ENCODE peak calls at places on chromosome 6, in four cellular contexts. One of them, this sample, is unnamed.

GRCh38 chr6:5172057-5172683 is 87.0 kb downstream of the PPP1R3G start:
- DNase-seq in GM06990: no peak
- DNase-seq in gastrocnemius medialis: no peak
- DNase-seq in upper lobe of right lung: no peak
- DNase-seq in this sample: no peak

GRCh38 chr6:13026100-13026499 is 302.2 kb downstream of the TBC1D7 start:
- DNase-seq in upper lobe of right lung: no peak
- DNase-seq in GM06990: no peak
- DNase-seq in gastrocnemius medialis: no peak
- DNase-seq in this sample: no peak

GRCh38 chr6:82144007-82144851 is 103.3 kb downstream of the IBTK start:
- DNase-seq in gastrocnemius medialis: peak; percentile 12
- DNase-seq in upper lobe of right lung: no peak
- DNase-seq in GM06990: no peak
- DNase-seq in this sample: peak; percentile 96

GRCh38 chr6:36998723-36999466 is 6.6 kb upstream of the FGD2 start:
- DNase-seq in GM06990: no peak
- DNase-seq in gastrocnemius medialis: no peak
- DNase-seq in upper lobe of right lung: no peak
- DNase-seq in this sample: no peak

GRCh38 chr6:119463081-119463626 is 113.6 kb upstream of the MAN1A1 start:
- DNase-seq in gastrocnemius medialis: no peak
- DNase-seq in GM06990: peak; percentile 71
- DNase-seq in upper lobe of right lung: no peak
- DNase-seq in this sample: no peak

GRCh38 chr6:150211700-150212615 is 69.1 kb downstream of the PPP1R14C start:
- DNase-seq in upper lobe of right lung: no peak
- DNase-seq in GM06990: no peak
- DNase-seq in gastrocnemius medialis: no peak
- DNase-seq in this sample: no peak

GRCh38 chr6:165184192-165184979 is 125.0 kb downstream of the C6orf118 start:
- DNase-seq in gastrocnemius medialis: no peak
- DNase-seq in upper lobe of right lung: no peak
- DNase-seq in GM06990: no peak
- DNase-seq in this sample: peak; percentile 17

GRCh38 chr6:31901415-31901952 is 402 bp downstream of the ZBTB12 start:
- DNase-seq in upper lobe of right lung: peak; percentile 83
- DNase-seq in GM06990: peak; percentile 72
- DNase-seq in gastrocnemius medialis: peak; percentile 32
- DNase-seq in this sample: no peak

GRCh38 chr6:165726915-165727314 is 63.9 kb upstream of the PDE10A start:
- DNase-seq in gastrocnemius medialis: no peak
- DNase-seq in upper lobe of right lung: no peak
- DNase-seq in GM06990: no peak
- DNase-seq in this sample: no peak

GRCh38 chr6:3165631-3166534 is 8.5 kb upstream of the TUBB2A start:
- DNase-seq in upper lobe of right lung: no peak
- DNase-seq in GM06990: no peak
- DNase-seq in gastrocnemius medialis: no peak
- DNase-seq in this sample: no peak

GRCh38 chr6:17204548-17204947 is 76.6 kb upstream of the RBM24 start:
- DNase-seq in gastrocnemius medialis: no peak
- DNase-seq in GM06990: no peak
- DNase-seq in upper lobe of right lung: no peak
- DNase-seq in this sample: no peak

GRCh38 chr6:13472976-13473645 is 14.3 kb downstream of the GFOD1 start:
- DNase-seq in upper lobe of right lung: no peak
- DNase-seq in gastrocnemius medialis: no peak
- DNase-seq in GM06990: no peak
- DNase-seq in this sample: no peak

GRCh38 chr6:138885156-138885819 is 89.4 kb downstream of the ECT2L start:
- DNase-seq in GM06990: no peak
- DNase-seq in upper lobe of right lung: no peak
- DNase-seq in gastrocnemius medialis: no peak
- DNase-seq in this sample: no peak

GRCh38 chr6:5149160-5149559 is 64.0 kb downstream of the PPP1R3G start:
- DNase-seq in gastrocnemius medialis: no peak
- DNase-seq in GM06990: no peak
- DNase-seq in upper lobe of right lung: no peak
- DNase-seq in this sample: no peak

GRCh38 chr6:11925805-11926204 is 86.3 kb upstream of the HIVEP1 start:
- DNase-seq in gastrocnemius medialis: no peak
- DNase-seq in GM06990: no peak
- DNase-seq in upper lobe of right lung: no peak
- DNase-seq in this sample: no peak

GRCh38 chr6:30053682-30054081 is 7.4 kb upstream of the POLR1H start:
- DNase-seq in GM06990: no peak
- DNase-seq in gastrocnemius medialis: no peak
- DNase-seq in upper lobe of right lung: no peak
- DNase-seq in this sample: no peak

GRCh38 chr6:109069746-109070145 is 24.9 kb downstream of the SESN1 start:
- DNase-seq in gastrocnemius medialis: no peak
- DNase-seq in upper lobe of right lung: no peak
- DNase-seq in GM06990: no peak
- DNase-seq in this sample: no peak

GRCh38 chr6:340181-340955 is 48.1 kb downstream of the DUSP22 start:
- DNase-seq in GM06990: no peak
- DNase-seq in gastrocnemius medialis: no peak
- DNase-seq in upper lobe of right lung: peak; percentile 60
- DNase-seq in this sample: no peak
- TF ChIP-seq CTCF in GM06990: no peak
- TF ChIP-seq CTCF in gastrocnemius medialis: no peak
- TF ChIP-seq CTCF in upper lobe of right lung: no peak
- TF ChIP-seq CTCF in this sample: no peak

GRCh38 chr6:158344534-158344933 is 32.3 kb downstream of the TULP4 start:
- DNase-seq in upper lobe of right lung: no peak
- DNase-seq in gastrocnemius medialis: no peak
- DNase-seq in GM06990: peak; percentile 26
- DNase-seq in this sample: no peak

GRCh38 chr6:158347335-158347734 is 35.1 kb downstream of the TULP4 start:
- DNase-seq in GM06990: no peak
- DNase-seq in upper lobe of right lung: no peak
- DNase-seq in gastrocnemius medialis: no peak
- DNase-seq in this sample: no peak
- H3K4me3 ChIP-seq in GM06990: no peak overlapping the region
- H3K4me3 ChIP-seq in upper lobe of right lung: no peak overlapping the region
- H3K4me3 ChIP-seq in gastrocnemius medialis: no peak overlapping the region
- H3K4me3 ChIP-seq in this sample: no peak overlapping the region

DNA sequence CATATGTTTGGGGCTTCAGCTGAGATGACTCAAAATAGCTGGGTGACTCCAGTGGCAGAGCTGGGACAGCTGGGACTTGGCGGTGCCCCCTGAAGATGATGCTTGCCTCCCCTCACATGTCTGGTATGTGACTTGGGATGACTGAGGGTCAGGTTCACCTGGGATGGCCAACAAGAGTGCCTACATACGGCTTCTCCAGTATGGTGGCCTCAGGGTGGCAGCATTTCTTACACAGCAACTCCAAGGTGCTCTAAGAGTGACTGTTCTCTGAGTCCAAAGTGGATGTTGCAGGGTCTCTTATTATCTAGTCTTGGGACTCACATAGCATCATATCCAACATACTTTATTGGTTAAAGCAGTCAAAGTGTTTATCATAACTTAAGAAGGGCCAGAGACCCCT is 87.8 kb upstream of the CENPW start:
- DNase-seq in upper lobe of right lung: no peak
- DNase-seq in gastrocnemius medialis: no peak
- DNase-seq in GM06990: no peak
- DNase-seq in this sample: no peak
- TF ChIP-seq CTCF in upper lobe of right lung: no peak
- TF ChIP-seq CTCF in gastrocnemius medialis: no peak
- TF ChIP-seq CTCF in GM06990: peak; percentile 34
- TF ChIP-seq CTCF in this sample: no peak

DNA sequence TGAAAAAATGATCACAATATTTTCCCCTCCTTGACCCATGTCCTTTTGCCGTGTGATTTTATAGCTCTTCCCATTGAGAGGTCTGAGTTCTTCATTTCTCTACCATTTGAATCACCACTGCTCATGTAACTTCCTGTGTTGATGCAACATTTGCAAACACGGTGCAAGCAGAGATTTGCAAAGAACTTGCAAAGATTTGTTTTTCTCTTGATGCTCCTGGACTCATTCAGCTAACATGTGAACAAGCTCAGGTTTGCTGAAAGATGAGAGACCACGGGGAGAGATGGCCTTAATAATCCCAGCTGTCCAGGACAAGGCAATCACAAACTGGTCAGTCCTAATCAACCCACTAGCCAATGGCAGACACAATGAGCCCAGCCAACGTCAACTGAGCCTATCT is 8.6 kb downstream of the VNN2 start:
- DNase-seq in upper lobe of right lung: no peak
- DNase-seq in GM06990: no peak
- DNase-seq in gastrocnemius medialis: no peak
- DNase-seq in this sample: peak; percentile 38
- H3K4me3 ChIP-seq in upper lobe of right lung: no peak overlapping the region
- H3K4me3 ChIP-seq in GM06990: no peak overlapping the region
- H3K4me3 ChIP-seq in gastrocnemius medialis: no peak overlapping the region
- H3K4me3 ChIP-seq in this sample: no peak overlapping the region

GRCh38 chr6:80197474-80197873 is 91.0 kb downstream of the BCKDHB start:
- DNase-seq in GM06990: no peak
- DNase-seq in gastrocnemius medialis: no peak
- DNase-seq in upper lobe of right lung: no peak
- DNase-seq in this sample: peak; percentile 62
- TF ChIP-seq CTCF in GM06990: no peak
- TF ChIP-seq CTCF in gastrocnemius medialis: no peak
- TF ChIP-seq CTCF in upper lobe of right lung: no peak
- TF ChIP-seq CTCF in this sample: no peak

This sample was measured in AG09309.